ENCODE peak calls at places on chromosomes 7 and 10, in seven cellular contexts. One of them, this sample, is unnamed.

GRCh38 chr7:137017221-137017620 is 148.8 kb downstream of the CHRM2 start:
- DNase-seq in CD8-positive, alpha-beta T cell: no peak
- DNase-seq in foreskin keratinocyte: no peak
- DNase-seq in Peyer's patch: no peak
- DNase-seq in left ventricle myocardium inferior: no peak
- DNase-seq in OCI-LY7: no peak
- DNase-seq in IMR-90: peak
- DNase-seq in this sample: no peak

GRCh38 chr10:119253433-119254174 is 46.2 kb downstream of the GRK5 start:
- DNase-seq in foreskin keratinocyte: peak
- DNase-seq in Peyer's patch: peak
- DNase-seq in CD8-positive, alpha-beta T cell: no peak
- DNase-seq in IMR-90: peak
- DNase-seq in OCI-LY7: no peak
- DNase-seq in left ventricle myocardium inferior: peak
- DNase-seq in this sample: peak

GRCh38 chr7:7564323-7564780 is 2.3 kb upstream of the MIOS start:
- DNase-seq in left ventricle myocardium inferior: no peak
- DNase-seq in OCI-LY7: no peak
- DNase-seq in IMR-90: peak
- DNase-seq in CD8-positive, alpha-beta T cell: no peak
- DNase-seq in Peyer's patch: no peak
- DNase-seq in foreskin keratinocyte: peak
- DNase-seq in this sample: peak

GRCh38 chr10:60480865-60481563 is 91.3 kb upstream of the ANK3 start:
- DNase-seq in CD8-positive, alpha-beta T cell: no peak
- DNase-seq in Peyer's patch: no peak
- DNase-seq in foreskin keratinocyte: peak
- DNase-seq in OCI-LY7: no peak
- DNase-seq in left ventricle myocardium inferior: no peak
- DNase-seq in IMR-90: peak
- DNase-seq in this sample: peak

GRCh38 chr10:119103687-119104652 is at the start of gene DENND10:
- DNase-seq in left ventricle myocardium inferior: peak
- DNase-seq in Peyer's patch: peak
- DNase-seq in CD8-positive, alpha-beta T cell: peak
- DNase-seq in OCI-LY7: peak
- DNase-seq in foreskin keratinocyte: no peak
- DNase-seq in IMR-90: peak
- DNase-seq in this sample: peak

GRCh38 chr10:119090968-119091367 is 10.4 kb upstream of the EIF3A start:
- DNase-seq in CD8-positive, alpha-beta T cell: peak
- DNase-seq in left ventricle myocardium inferior: no peak
- DNase-seq in foreskin keratinocyte: peak
- DNase-seq in Peyer's patch: no peak
- DNase-seq in OCI-LY7: no peak
- DNase-seq in IMR-90: peak
- DNase-seq in this sample: no peak

GRCh38 chr10:25304606-25305005 is 129.8 kb downstream of the GPR158 start:
- DNase-seq in left ventricle myocardium inferior: no peak
- DNase-seq in foreskin keratinocyte: no peak
- DNase-seq in IMR-90: no peak
- DNase-seq in OCI-LY7: no peak
- DNase-seq in Peyer's patch: no peak
- DNase-seq in CD8-positive, alpha-beta T cell: no peak
- DNase-seq in this sample: no peak

GRCh38 chr10:12241810-12242529 is 46.0 kb downstream of the CDC123 start:
- DNase-seq in foreskin keratinocyte: peak
- DNase-seq in IMR-90: peak
- DNase-seq in OCI-LY7: no peak
- DNase-seq in Peyer's patch: no peak
- DNase-seq in CD8-positive, alpha-beta T cell: no peak
- DNase-seq in left ventricle myocardium inferior: peak
- DNase-seq in this sample: no peak

GRCh38 chr10:29728541-29729049 is 93.8 kb upstream of the SVIL start:
- DNase-seq in Peyer's patch: no peak
- DNase-seq in foreskin keratinocyte: no peak
- DNase-seq in OCI-LY7: no peak
- DNase-seq in IMR-90: no peak
- DNase-seq in left ventricle myocardium inferior: no peak
- DNase-seq in CD8-positive, alpha-beta T cell: no peak
- DNase-seq in this sample: no peak

GRCh38 chr10:60335708-60336107 is 54.0 kb downstream of the ANK3 start:
- DNase-seq in CD8-positive, alpha-beta T cell: no peak
- DNase-seq in IMR-90: no peak
- DNase-seq in foreskin keratinocyte: no peak
- DNase-seq in left ventricle myocardium inferior: no peak
- DNase-seq in OCI-LY7: no peak
- DNase-seq in Peyer's patch: no peak
- DNase-seq in this sample: no peak

GRCh38 chr10:130801784-130802183 is 509.7 kb downstream of the TCERG1L start:
- DNase-seq in Peyer's patch: peak
- DNase-seq in foreskin keratinocyte: no peak
- DNase-seq in CD8-positive, alpha-beta T cell: no peak
- DNase-seq in left ventricle myocardium inferior: no peak
- DNase-seq in OCI-LY7: no peak
- DNase-seq in IMR-90: no peak
- DNase-seq in this sample: no peak

GRCh38 chr10:104146871-104147270 is 24.9 kb downstream of the SFR1 start:
- DNase-seq in OCI-LY7: no peak
- DNase-seq in foreskin keratinocyte: no peak
- DNase-seq in left ventricle myocardium inferior: no peak
- DNase-seq in IMR-90: no peak
- DNase-seq in CD8-positive, alpha-beta T cell: no peak
- DNase-seq in Peyer's patch: no peak
- DNase-seq in this sample: no peak

GRCh38 chr10:99782447-99783286 is at the start of gene ABCC2:
- DNase-seq in IMR-90: no peak
- DNase-seq in foreskin keratinocyte: no peak
- DNase-seq in left ventricle myocardium inferior: no peak
- DNase-seq in OCI-LY7: no peak
- DNase-seq in CD8-positive, alpha-beta T cell: no peak
- DNase-seq in Peyer's patch: no peak
- DNase-seq in this sample: no peak

GRCh38 chr7:130071701-130072622 is 1.6 kb downstream of the KLHDC10 start:
- DNase-seq in CD8-positive, alpha-beta T cell: peak
- DNase-seq in foreskin keratinocyte: peak
- DNase-seq in Peyer's patch: no peak
- DNase-seq in OCI-LY7: peak
- DNase-seq in left ventricle myocardium inferior: no peak
- DNase-seq in IMR-90: peak
- DNase-seq in this sample: peak

GRCh38 chr7:74371381-74372059 is 82.2 kb upstream of the GTF2IRD1 start:
- DNase-seq in OCI-LY7: peak
- DNase-seq in IMR-90: no peak
- DNase-seq in Peyer's patch: no peak
- DNase-seq in foreskin keratinocyte: no peak
- DNase-seq in left ventricle myocardium inferior: no peak
- DNase-seq in CD8-positive, alpha-beta T cell: no peak
- DNase-seq in this sample: no peak

GRCh38 chr7:100641463-100641859 is at the start of gene TFR2:
- DNase-seq in left ventricle myocardium inferior: no peak
- DNase-seq in Peyer's patch: no peak
- DNase-seq in CD8-positive, alpha-beta T cell: no peak
- DNase-seq in OCI-LY7: no peak
- DNase-seq in IMR-90: no peak
- DNase-seq in foreskin keratinocyte: no peak
- DNase-seq in this sample: no peak

GRCh38 chr7:100642534-100642907 is 1.2 kb upstream of the TFR2 start:
- DNase-seq in IMR-90: no peak
- DNase-seq in CD8-positive, alpha-beta T cell: no peak
- DNase-seq in left ventricle myocardium inferior: no peak
- DNase-seq in Peyer's patch: peak
- DNase-seq in foreskin keratinocyte: no peak
- DNase-seq in OCI-LY7: peak
- DNase-seq in this sample: no peak

GRCh38 chr7:100639995-100640394 is 1.4 kb downstream of the TFR2 start:
- DNase-seq in left ventricle myocardium inferior: no peak
- DNase-seq in Peyer's patch: no peak
- DNase-seq in foreskin keratinocyte: no peak
- DNase-seq in OCI-LY7: no peak
- DNase-seq in IMR-90: no peak
- DNase-seq in CD8-positive, alpha-beta T cell: no peak
- DNase-seq in this sample: no peak

GRCh38 chr7:100640438-100641410 is 628 bp downstream of the TFR2 start:
- DNase-seq in OCI-LY7: no peak
- DNase-seq in foreskin keratinocyte: no peak
- DNase-seq in CD8-positive, alpha-beta T cell: no peak
- DNase-seq in left ventricle myocardium inferior: no peak
- DNase-seq in Peyer's patch: no peak
- DNase-seq in IMR-90: no peak
- DNase-seq in this sample: no peak

GRCh38 chr7:100641860-100642533 is 645 bp upstream of the TFR2 start:
- DNase-seq in OCI-LY7: no peak
- DNase-seq in CD8-positive, alpha-beta T cell: no peak
- DNase-seq in left ventricle myocardium inferior: no peak
- DNase-seq in foreskin keratinocyte: no peak
- DNase-seq in Peyer's patch: no peak
- DNase-seq in IMR-90: no peak
- DNase-seq in this sample: no peak
- TF ChIP-seq CTCF in OCI-LY7: peak
- TF ChIP-seq CTCF in CD8-positive, alpha-beta T cell: no peak
- TF ChIP-seq CTCF in left ventricle myocardium inferior: no peak
- TF ChIP-seq CTCF in foreskin keratinocyte: no peak
- TF ChIP-seq CTCF in Peyer's patch: no peak
- TF ChIP-seq CTCF in IMR-90: no peak
- TF ChIP-seq CTCF in this sample: no peak

GRCh38 chr7:132162745-132163144 is 413.5 kb downstream of the PLXNA4 start:
- DNase-seq in left ventricle myocardium inferior: no peak
- DNase-seq in CD8-positive, alpha-beta T cell: no peak
- DNase-seq in IMR-90: no peak
- DNase-seq in foreskin keratinocyte: no peak
- DNase-seq in OCI-LY7: no peak
- DNase-seq in Peyer's patch: no peak
- DNase-seq in this sample: no peak
- H3K27ac ChIP-seq in left ventricle myocardium inferior: no peak
- H3K27ac ChIP-seq in CD8-positive, alpha-beta T cell: no peak
- H3K27ac ChIP-seq in IMR-90: no peak
- H3K27ac ChIP-seq in foreskin keratinocyte: no peak
- H3K27ac ChIP-seq in OCI-LY7: no peak
- H3K27ac ChIP-seq in Peyer's patch: no peak
- H3K27ac ChIP-seq in this sample: no peak

DNA sequence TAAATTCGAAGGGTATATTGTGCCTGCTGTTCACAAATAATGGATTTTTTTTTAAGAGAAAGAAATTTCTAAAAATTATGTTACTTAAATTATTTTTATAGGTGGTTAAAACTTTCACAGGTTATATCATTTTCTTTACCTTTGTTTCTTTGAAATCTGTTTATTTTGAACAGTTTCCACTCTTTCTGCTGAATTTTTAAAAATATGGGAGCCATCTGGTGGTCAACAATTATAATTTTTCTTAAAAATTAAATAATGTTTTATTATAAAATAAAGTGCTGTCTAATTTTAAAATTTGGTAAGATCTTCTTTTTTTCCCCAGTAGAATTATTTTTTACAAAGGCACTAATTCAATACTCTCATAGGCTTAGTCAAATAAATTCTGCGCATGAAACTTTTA is 263.9 kb downstream of the ETV1 start:
- DNase-seq in Peyer's patch: no peak
- DNase-seq in CD8-positive, alpha-beta T cell: no peak
- DNase-seq in IMR-90: no peak
- DNase-seq in left ventricle myocardium inferior: no peak
- DNase-seq in OCI-LY7: no peak
- DNase-seq in foreskin keratinocyte: no peak
- DNase-seq in this sample: no peak
- TF ChIP-seq CTCF in Peyer's patch: no peak
- TF ChIP-seq CTCF in CD8-positive, alpha-beta T cell: no peak
- TF ChIP-seq CTCF in IMR-90: peak
- TF ChIP-seq CTCF in left ventricle myocardium inferior: no peak
- TF ChIP-seq CTCF in OCI-LY7: no peak
- TF ChIP-seq CTCF in foreskin keratinocyte: peak
- TF ChIP-seq CTCF in this sample: peak

GRCh38 chr7:5697754-5698487 is 83.5 kb downstream of the RNF216 start:
- DNase-seq in OCI-LY7: no peak
- DNase-seq in foreskin keratinocyte: no peak
- DNase-seq in IMR-90: no peak
- DNase-seq in left ventricle myocardium inferior: no peak
- DNase-seq in Peyer's patch: no peak
- DNase-seq in CD8-positive, alpha-beta T cell: no peak
- DNase-seq in this sample: no peak

GRCh38 chr7:5699951-5700384 is 81.5 kb downstream of the RNF216 start:
- DNase-seq in left ventricle myocardium inferior: no peak
- DNase-seq in Peyer's patch: no peak
- DNase-seq in IMR-90: peak
- DNase-seq in foreskin keratinocyte: no peak
- DNase-seq in OCI-LY7: peak
- DNase-seq in CD8-positive, alpha-beta T cell: peak
- DNase-seq in this sample: no peak

GRCh38 chr7:5700391-5700985 is 81.0 kb downstream of the RNF216 start:
- DNase-seq in foreskin keratinocyte: no peak
- DNase-seq in left ventricle myocardium inferior: no peak
- DNase-seq in Peyer's patch: no peak
- DNase-seq in CD8-positive, alpha-beta T cell: no peak
- DNase-seq in OCI-LY7: no peak
- DNase-seq in IMR-90: no peak
- DNase-seq in this sample: no peak

GRCh38 chr7:5701085-5701914 is 80.2 kb downstream of the RNF216 start:
- DNase-seq in OCI-LY7: no peak
- DNase-seq in Peyer's patch: no peak
- DNase-seq in foreskin keratinocyte: peak
- DNase-seq in IMR-90: peak
- DNase-seq in CD8-positive, alpha-beta T cell: no peak
- DNase-seq in left ventricle myocardium inferior: no peak
- DNase-seq in this sample: no peak

DNA sequence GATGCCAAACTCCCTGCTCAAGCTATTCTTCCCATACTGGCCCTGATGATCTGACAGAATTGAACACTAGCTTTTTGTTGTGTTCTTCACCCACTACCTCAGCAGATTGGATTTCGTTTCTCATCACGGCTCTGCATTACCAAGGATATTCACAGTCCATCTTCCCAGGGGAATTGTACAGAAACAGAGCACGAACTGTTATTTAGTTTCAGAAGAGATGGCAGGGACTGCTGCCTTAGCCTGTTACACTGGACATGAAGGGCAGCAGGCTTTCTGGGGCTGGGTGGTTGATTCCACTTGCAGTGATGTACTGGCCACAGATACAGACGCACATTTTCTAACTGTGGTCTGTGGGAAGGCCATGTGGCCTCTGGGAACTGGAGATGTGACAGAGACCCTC is 82.0 kb downstream of the RNF216 start:
- DNase-seq in Peyer's patch: no peak
- DNase-seq in foreskin keratinocyte: no peak
- DNase-seq in IMR-90: peak
- DNase-seq in CD8-positive, alpha-beta T cell: no peak
- DNase-seq in OCI-LY7: no peak
- DNase-seq in left ventricle myocardium inferior: no peak
- DNase-seq in this sample: no peak
- H3K27ac ChIP-seq in Peyer's patch: peak
- H3K27ac ChIP-seq in foreskin keratinocyte: no peak
- H3K27ac ChIP-seq in IMR-90: peak
- H3K27ac ChIP-seq in CD8-positive, alpha-beta T cell: peak
- H3K27ac ChIP-seq in OCI-LY7: no peak
- H3K27ac ChIP-seq in left ventricle myocardium inferior: peak
- H3K27ac ChIP-seq in this sample: peak